ENCODE peak calls at places on chromosomes 5 and 9, in eight cellular contexts. K is astrocyte; D is PC-9; T is CD8-positive, alpha-beta T cell; Z is activated T-helper 1 cell treated with Interleukin-2 at 50 U/mL for 16 hours; I is retina; L is M059J; E is right cardiac atrium. P is an unnamed sample.

GRCh38 chr9:108511200-108511756 is 344.5 kb downstream of the ACTL7B start:
- DNase-seq in L (peak), E (no peak), T (no peak), I (no peak), D (no peak), K (peak), Z (no peak), P (no peak)

GRCh38 chr9:121353246-121353975 is 16.6 kb downstream of the STOM start:
- DNase-seq in T (peak), D (no peak), E (no peak), K (no peak), I (no peak), Z (peak), L (no peak), P (no peak)

GRCh38 chr5:74016373-74016772 is 390.4 kb downstream of the ARHGEF28 start:
- DNase-seq in T (no peak), I (no peak), Z (no peak), L (no peak), D (no peak), E (no peak), K (no peak), P (no peak)

GRCh38 chr5:54742417-54742889 is 224.9 kb downstream of the SNX18 start:
- DNase-seq in T (no peak), E (no peak), Z (no peak), L (peak), I (no peak), D (peak), K (peak), P (no peak)

GRCh38 chr9:105150991-105151685 is 93.3 kb upstream of the SLC44A1 start:
- DNase-seq in D (peak), T (no peak), L (peak), K (peak), I (no peak), E (no peak), Z (no peak), P (no peak)

GRCh38 chr9:94928696-94929372 is 202.3 kb downstream of the AOPEP start:
- DNase-seq in L (peak), K (peak), E (no peak), D (no peak), Z (no peak), T (no peak), I (no peak), P (no peak)

GRCh38 chr5:181121675-181122561 is 9.1 kb downstream of the OR2V1 start:
- DNase-seq in T (no peak), L (peak), Z (no peak), K (no peak), D (no peak), E (peak), I (no peak), P (no peak)

GRCh38 chr5:582936-583635 is 29.1 kb upstream of the CEP72 start:
- DNase-seq in I (no peak), E (no peak), Z (no peak), T (no peak), L (no peak), K (no peak), D (no peak), P (no peak)

GRCh38 chr5:150616024-150616470 is 24.4 kb upstream of the SYNPO start:
- DNase-seq in I (no peak), E (peak), T (no peak), Z (no peak), D (peak), L (peak), K (no peak), P (no peak)

GRCh38 chr9:35341585-35341984 is 148.3 kb upstream of the RUSC2 start:
- DNase-seq in E (peak), Z (no peak), I (peak), L (no peak), T (no peak), D (no peak), K (peak), P (no peak)

GRCh38 chr9:16555802-16556201 is 314.7 kb downstream of the BNC2 start:
- DNase-seq in L (no peak), T (no peak), E (no peak), I (no peak), Z (no peak), K (no peak), D (no peak), P (no peak)

GRCh38 chr9:136947955-136948510 is 3.0 kb downstream of the C8G start:
- DNase-seq in L (peak), D (peak), Z (no peak), I (peak), K (no peak), T (no peak), E (peak), P (no peak)

GRCh38 chr5:178413992-178414391 is 176.2 kb downstream of the COL23A1 start:
- DNase-seq in Z (no peak), T (no peak), L (no peak), D (no peak), I (no peak), K (no peak), E (no peak), P (no peak)

GRCh38 chr5:139708877-139709586 is 60.9 kb downstream of the CXXC5 start:
- DNase-seq in K (peak), I (peak), Z (no peak), D (no peak), T (no peak), E (peak), L (peak), P (no peak)

GRCh38 chr5:141605523-141606277 is 13.1 kb downstream of the DIAPH1 start:
- DNase-seq in I (no peak), K (no peak), E (peak), T (peak), Z (peak), L (no peak), D (no peak), P (no peak)

P was measured in epithelial cell of prostate.